ENCODE peak calls at places on chromosomes 12 and 14, in nine cellular contexts. G, O, S, P, J, C, N, H and W are unnamed samples.

GRCh38 chr12:94112116-94112515 is 36.3 kb upstream of the PLXNC1 start:
- DNase-seq in O (no peak), H (no peak), N (no peak), J (no peak), C (no peak), P (no peak), S (no peak), G (no peak), W (no peak)

GRCh38 chr14:63453443-63453936 is 89.7 kb downstream of the PPP2R5E start:
- DNase-seq in J (no peak), P (no peak), N (no peak), O (peak; percentile 51), C (no peak), S (no peak), G (no peak), H (no peak), W (no peak)

GRCh38 chr12:116969615-116970575 is 59.1 kb downstream of the FBXW8 start:
- DNase-seq in O (peak; percentile 68), S (no peak), P (no peak), G (no peak), C (peak; percentile 20), N (peak; percentile 23), J (no peak), H (no peak), W (no peak)

GRCh38 chr12:87092421-87092820 is 836.2 kb upstream of the MGAT4C start:
- DNase-seq in G (no peak), N (no peak), C (no peak), P (no peak), S (no peak), J (no peak), O (no peak), H (no peak), W (no peak)

GRCh38 chr12:111699962-111700361 is 14.1 kb downstream of the ACAD10 start:
- DNase-seq in P (no peak), G (no peak), N (no peak), S (no peak), H (no peak), C (no peak), O (no peak), J (no peak), W (no peak)

GRCh38 chr12:26121841-26122680 is 2.8 kb downstream of the BHLHE41 start:
- DNase-seq in H (no peak), P (no peak), G (peak; percentile 61), J (no peak), S (peak; percentile 78), N (peak; percentile 38), C (no peak), O (no peak), W (peak; percentile 67)

GRCh38 chr12:60830381-60830780 is 1234.6 kb downstream of the SLC16A7 start:
- DNase-seq in H (no peak), N (no peak), C (peak; percentile 36), P (no peak), G (no peak), S (no peak), O (no peak), J (no peak), W (no peak)

GRCh38 chr12:115394498-115395220 is 710.7 kb upstream of the TBX3 start:
- DNase-seq in J (no peak), C (peak; percentile 30), G (no peak), H (no peak), O (no peak), P (no peak), N (no peak), S (no peak), W (no peak)

GRCh38 chr14:69662636-69663321 is 51.4 kb downstream of the SUSD6 start:
- DNase-seq in N (no peak), S (no peak), P (no peak), G (no peak), J (no peak), H (no peak), O (no peak), C (no peak), W (no peak)

GRCh38 chr14:25050494-25051170 is 685 bp upstream of the STXBP6 start:
- DNase-seq in N (no peak), J (no peak), H (no peak), S (no peak), G (no peak), P (no peak), C (peak; percentile 80), O (peak; percentile 83), W (peak; percentile 43)

GRCh38 chr12:130710733-130711080 is 5.4 kb downstream of the RIMBP2 start:
- DNase-seq in C (no peak), S (no peak), P (no peak), H (no peak), O (no peak), J (no peak), G (no peak), N (no peak), W (no peak)

GRCh38 chr12:7242176-7243101 is 53.0 kb downstream of the PEX5 start:
- DNase-seq in C (no peak), H (no peak), P (no peak), G (no peak), N (no peak), S (no peak), O (no peak), J (no peak), W (no peak)

GRCh38 chr14:89227490-89227834 is 189.6 kb downstream of the FOXN3 start:
- DNase-seq in G (no peak), C (no peak), N (no peak), S (no peak), O (peak; percentile 41), P (no peak), H (no peak), J (no peak), W (no peak)

GRCh38 chr14:87712386-87713113 is 280.4 kb downstream of the GALC start:
- DNase-seq in N (no peak), S (no peak), P (no peak), H (no peak), J (no peak), O (peak; percentile 3), C (no peak), G (no peak), W (no peak)

GRCh38 chr12:32501835-32502333 is 102.5 kb downstream of the FGD4 start:
- DNase-seq in P (no peak), N (peak; percentile 64), C (peak; percentile 91), S (no peak), O (peak; percentile 76), H (no peak), J (no peak), G (no peak), W (peak; percentile 49)

GRCh38 chr14:85195872-85196477 is 334.0 kb upstream of the FLRT2 start:
- DNase-seq in J (no peak), H (no peak), P (no peak), S (no peak), C (peak; percentile 25), G (no peak), O (no peak), N (no peak), W (no peak)

GRCh38 chr14:53355581-53356112 is 202.5 kb upstream of the DDHD1 start:
- DNase-seq in S (no peak), J (no peak), G (no peak), H (no peak), O (peak; percentile 87), P (no peak), N (no peak), C (peak; percentile 60), W (no peak)

GRCh38 chr12:121796855-121797751 is 3.6 kb upstream of the RHOF start:
- DNase-seq in J (peak; percentile 91), G (no peak), S (peak; percentile 97), P (no peak), O (peak; percentile 79), C (peak; percentile 89), N (peak; percentile 98), H (peak; percentile 96), W (peak; percentile 97)

DNA sequence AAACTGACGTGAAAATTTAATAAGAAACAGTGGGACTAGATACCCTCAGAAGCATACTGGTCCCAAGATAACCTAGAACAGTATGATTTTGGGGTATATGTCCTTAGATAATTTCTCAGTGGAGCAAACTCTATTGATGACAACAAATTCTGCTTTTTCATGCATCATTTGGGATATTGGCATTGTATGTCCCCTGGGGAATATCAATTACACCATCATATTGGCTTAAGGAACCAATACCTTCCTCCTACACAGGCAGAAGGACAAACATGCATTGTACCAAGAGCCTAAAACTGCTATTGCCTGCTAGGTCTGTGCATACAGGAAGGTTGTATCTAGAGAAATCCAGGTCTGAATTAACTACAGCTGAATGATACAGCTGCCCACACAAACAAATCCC is 17.6 kb upstream of the CDH24 start:
- DNase-seq in O (no peak), H (no peak), G (no peak), J (no peak), C (no peak), P (no peak), N (no peak), S (no peak), W (no peak)
- H3K36me3 ChIP-seq in O (peaks cover 51% of the 10 kb centered on the region), H (no peaks in the 10 kb centered on the region), G (peaks cover 68% of the 10 kb centered on the region), J (peaks cover 3% of the 10 kb centered on the region), C (peaks cover 18% of the 10 kb centered on the region), P (peaks cover 50% of the 10 kb centered on the region), N (peaks cover 38% of the 10 kb centered on the region), S (peaks cover 24% of the 10 kb centered on the region), W (peaks cover 5% of the 10 kb centered on the region)

GRCh38 chr12:66288121-66288520 is 14.2 kb upstream of the HELB start:
- DNase-seq in O (no peak), S (no peak), G (peak; percentile 73), P (peak; percentile 77), H (no peak), C (no peak), J (no peak), N (no peak), W (no peak)
- H3K4me1 ChIP-seq in O (no peaks in the 10 kb centered on the region), S (no peaks in the 10 kb centered on the region), G (peaks cover 77% of the 10 kb centered on the region), P (peaks cover 90% of the 10 kb centered on the region), H (no peaks in the 10 kb centered on the region), C (no peaks in the 10 kb centered on the region), J (no peaks in the 10 kb centered on the region), N (no peaks in the 10 kb centered on the region), W (no peaks in the 10 kb centered on the region)

DNA sequence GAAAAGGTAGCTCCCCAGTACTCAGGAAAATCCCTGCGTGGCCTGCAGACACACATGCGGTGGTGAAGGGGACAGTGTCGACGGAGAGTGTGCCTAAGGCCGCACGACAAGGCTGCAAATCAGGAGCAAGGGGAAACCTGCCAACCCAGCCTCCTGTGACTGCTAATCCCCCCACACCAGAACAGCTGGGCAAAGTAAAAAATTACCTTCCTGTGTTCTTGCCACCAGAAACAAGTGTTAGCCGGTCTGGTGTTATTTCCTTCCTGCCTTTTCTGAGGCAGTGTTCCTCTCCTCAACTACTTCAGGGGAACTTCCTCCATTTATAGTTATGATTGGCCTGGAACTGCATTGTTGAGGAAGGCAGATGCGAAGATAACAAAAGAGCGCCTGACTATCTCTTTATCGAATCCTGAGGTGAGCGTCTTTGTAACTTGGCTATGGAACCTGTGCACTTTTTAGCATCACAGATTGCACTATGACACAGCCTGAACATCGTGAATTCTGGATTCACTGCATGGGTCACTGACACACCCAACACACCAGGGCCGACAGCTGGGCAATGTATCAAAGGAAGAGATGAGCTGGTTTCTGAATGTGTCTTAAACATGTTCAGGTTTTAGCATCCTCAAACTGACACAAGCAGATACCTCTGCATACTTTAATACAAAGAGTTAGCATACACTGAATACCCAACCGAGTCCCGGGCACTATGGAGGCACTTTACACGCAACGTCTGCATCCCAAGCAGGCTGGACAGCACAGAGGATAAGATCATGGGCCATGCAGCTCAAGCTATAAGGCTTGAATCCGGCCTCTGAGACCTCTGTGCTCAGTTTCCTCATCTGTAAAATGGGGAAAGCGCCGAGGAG is 28.9 kb downstream of the SLC15A4 start:
- DNase-seq in C (no peak), O (no peak), P (no peak), G (no peak), J (no peak), N (no peak), S (no peak), H (no peak), W (no peak)
- H3K36me3 ChIP-seq in C (peaks cover 19% of the 10 kb centered on the region), O (peaks cover 37% of the 10 kb centered on the region), P (peaks cover 13% of the 10 kb centered on the region), G (peaks cover 30% of the 10 kb centered on the region), J (no peaks in the 10 kb centered on the region), N (peaks cover 6% of the 10 kb centered on the region), S (peaks cover 9% of the 10 kb centered on the region), H (no peaks in the 10 kb centered on the region), W (no peaks in the 10 kb centered on the region)

GRCh38 chr12:80551897-80552296 is 107.9 kb downstream of the PTPRQ start:
- DNase-seq in P (no peak), S (no peak), G (no peak), H (no peak), C (peak; percentile 98), O (peak; percentile 98), N (peak; percentile 19), J (no peak), W (no peak)
- H3K4me1 ChIP-seq in P (no peaks in the 10 kb centered on the region), S (no peaks in the 10 kb centered on the region), G (no peaks in the 10 kb centered on the region), H (peaks cover 3% of the 10 kb centered on the region), C (peaks cover 12% of the 10 kb centered on the region), O (peaks cover 27% of the 10 kb centered on the region), N (no peaks in the 10 kb centered on the region), J (no peaks in the 10 kb centered on the region), W (no peaks in the 10 kb centered on the region)